ENCODE peak calls at places on chromosome 10, in four cellular contexts. P is type B pancreatic cell, X is iris pigment epithelial cell, B is astrocyte of the spinal cord. M is an unnamed sample.

GRCh38 chr10:80408198-80409085 is at the start of gene PRXL2A:
- DNase-seq in P (peak), X (peak), B (peak), M (no peak)

GRCh38 chr10:12507165-12507870 is 158.0 kb downstream of the CAMK1D start:
- DNase-seq in P (no peak), X (no peak), B (no peak), M (no peak)

GRCh38 chr10:125337510-125337909 is 177.1 kb upstream of the CTBP2 start:
- DNase-seq in P (no peak), X (no peak), B (no peak), M (no peak)

GRCh38 chr10:78688945-78689935 is 379.5 kb upstream of the ZMIZ1 start:
- DNase-seq in P (no peak), X (no peak), B (peak), M (no peak)

GRCh38 chr10:82194419-82194818 is 319.4 kb downstream of the NRG3 start:
- DNase-seq in P (no peak), X (no peak), B (no peak), M (no peak)

GRCh38 chr10:11145498-11145855 is 127.8 kb downstream of the CELF2 start:
- DNase-seq in P (no peak), X (no peak), B (no peak), M (no peak)

GRCh38 chr10:22323538-22324305 is 2.8 kb downstream of the BMI1 start:
- DNase-seq in P (no peak), X (no peak), B (no peak), M (no peak)

GRCh38 chr10:128025437-128025836 is 100.8 kb downstream of the MKI67 start:
- DNase-seq in P (no peak), X (no peak), B (no peak), M (no peak)

GRCh38 chr10:88979153-88979562 is 11.4 kb upstream of the FAS start:
- DNase-seq in P (no peak), X (peak), B (peak), M (peak)

GRCh38 chr10:132192991-132193670 is 6.4 kb downstream of the DPYSL4 start:
- DNase-seq in P (no peak), X (no peak), B (no peak), M (no peak)

GRCh38 chr10:98268694-98269386 is 846 bp upstream of the LOXL4 start:
- DNase-seq in P (no peak), X (no peak), B (no peak), M (peak)

GRCh38 chr10:1368772-1369171 is 312.6 kb downstream of the WDR37 start:
- DNase-seq in P (peak), X (peak), B (no peak), M (peak)

GRCh38 chr10:110859947-110860376 is 11.8 kb upstream of the PDCD4 start:
- DNase-seq in P (no peak), X (peak), B (peak), M (peak)

M was measured in renal cortical epithelial cell.